ENCODE peak calls at places on chromosomes 13 and 19, in five cellular contexts. L is fibroblast of lung, K is PC-3, E is astrocyte, Q is neural progenitor cell. D is an unnamed sample.

GRCh38 chr19:6229216-6229913 is 50.4 kb downstream of the MLLT1 start:
- DNase-seq in Q (no peak), K (no peak), E (no peak), L (no peak), D (no peak)

GRCh38 chr13:27064252-27064995 is 107.2 kb downstream of the USP12 start:
- DNase-seq in L (no peak), K (no peak), Q (no peak), E (no peak), D (no peak)

GRCh38 chr13:51804295-51805172 is 571 bp upstream of the DHRS12 start:
- DNase-seq in L (no peak), Q (no peak), E (no peak), K (no peak), D (no peak)

GRCh38 chr13:26596458-26596857 is 39.0 kb downstream of the WASF3 start:
- DNase-seq in E (no peak), K (no peak), L (no peak), Q (no peak), D (no peak)

GRCh38 chr19:13748169-13748884 is 16.0 kb upstream of the MRI1 start:
- DNase-seq in L (peak; percentile 63), K (peak; percentile 25), Q (peak; percentile 31), E (peak; percentile 53), D (no peak)

GRCh38 chr13:59774511-59774911 is 389.2 kb downstream of the DIAPH3 start:
- DNase-seq in E (peak; percentile 77), K (peak; percentile 48), L (peak; percentile 82), Q (peak; percentile 14), D (peak; percentile 46)

GRCh38 chr19:37078717-37079032 is 442 bp downstream of the ZNF420 start:
- DNase-seq in L (no peak), Q (no peak), E (no peak), K (no peak), D (no peak)

GRCh38 chr19:37654833-37655688 is at the start of gene ZFP30:
- DNase-seq in L (peak; percentile 84), E (peak; percentile 70), Q (peak; percentile 93), K (peak; percentile 70), D (peak; percentile 63)

GRCh38 chr13:90375851-90376250 is 971.6 kb upstream of the MIR17HG start:
- DNase-seq in Q (no peak), L (peak; percentile 30), K (peak; percentile 47), E (peak; percentile 24), D (no peak)

GRCh38 chr19:18287836-18288772 is 6.7 kb upstream of the JUND start:
- DNase-seq in Q (peak; percentile 89), K (no peak), L (peak; percentile 59), E (no peak), D (no peak)

GRCh38 chr19:46240693-46241092 is 11.2 kb downstream of the IGFL1 start:
- DNase-seq in E (no peak), Q (no peak), L (no peak), K (no peak), D (peak; percentile 98)

GRCh38 chr19:48943081-48943480 is 9.6 kb downstream of the DHDH start:
- DNase-seq in E (no peak), K (no peak), L (no peak), Q (no peak), D (no peak)

GRCh38 chr13:44188257-44188656 is 185.4 kb upstream of the SERP2 start:
- DNase-seq in L (peak; percentile 74), K (peak; percentile 92), E (peak; percentile 66), Q (no peak), D (peak; percentile 46)

GRCh38 chr13:48304132-48304876 is 753 bp downstream of the RB1 start:
- DNase-seq in L (peak; percentile 64), K (peak; percentile 29), Q (peak; percentile 59), E (peak; percentile 49), D (no peak)

GRCh38 chr19:41774515-41774980 is 19.2 kb downstream of the CEACAM6 start:
- DNase-seq in K (peak; percentile 96), L (no peak), E (no peak), Q (no peak), D (peak; percentile 100)

GRCh38 chr13:48154671-48155070 is 59.8 kb upstream of the MED4 start:
- DNase-seq in Q (no peak), K (no peak), L (no peak), E (no peak), D (no peak)

GRCh38 chr19:18674616-18675015 is 8.9 kb upstream of the CRTC1 start:
- DNase-seq in Q (no peak), K (peak; percentile 27), E (peak; percentile 27), L (peak; percentile 45), D (peak; percentile 33)

GRCh38 chr19:4229179-4229931 is at the start of gene EBI3:
- DNase-seq in L (peak; percentile 67), Q (no peak), K (no peak), E (peak; percentile 46), D (peak; percentile 43)

GRCh38 chr19:31803819-31804446 is 454.7 kb upstream of the TSHZ3 start:
- DNase-seq in L (no peak), E (no peak), Q (no peak), K (no peak), D (no peak)

GRCh38 chr19:19817357-19817756 is 4.2 kb downstream of the ZNF506 start:
- DNase-seq in K (no peak), Q (no peak), E (no peak), L (no peak), D (no peak)

GRCh38 chr19:32869369-32870153 is at the start of gene SLC7A9:
- DNase-seq in Q (no peak), L (no peak), E (no peak), K (no peak), D (no peak)

GRCh38 chr19:40578442-40578908 is 1.8 kb downstream of the SHKBP1 start:
- DNase-seq in K (peak; percentile 23), E (peak; percentile 16), L (peak; percentile 46), Q (peak; percentile 72), D (no peak)

GRCh38 chr13:70098669-70099068 is 9.0 kb upstream of the ATXN8OS start:
- DNase-seq in K (peak; percentile 41), E (no peak), Q (no peak), L (no peak), D (no peak)

GRCh38 chr19:409006-409514 is at the start of gene C2CD4C:
- DNase-seq in K (no peak), Q (peak; percentile 71), L (no peak), E (no peak), D (no peak)

GRCh38 chr19:14563989-14564650 is 7.7 kb downstream of the NDUFB7 start:
- DNase-seq in K (peak; percentile 54), L (no peak), E (no peak), Q (peak; percentile 71), D (peak; percentile 40)

GRCh38 chr13:57624565-57625435 is 6.7 kb upstream of the PCDH17 start:
- DNase-seq in E (peak; percentile 49), K (peak; percentile 64), Q (peak; percentile 86), L (peak; percentile 58), D (peak; percentile 43)

DNA sequence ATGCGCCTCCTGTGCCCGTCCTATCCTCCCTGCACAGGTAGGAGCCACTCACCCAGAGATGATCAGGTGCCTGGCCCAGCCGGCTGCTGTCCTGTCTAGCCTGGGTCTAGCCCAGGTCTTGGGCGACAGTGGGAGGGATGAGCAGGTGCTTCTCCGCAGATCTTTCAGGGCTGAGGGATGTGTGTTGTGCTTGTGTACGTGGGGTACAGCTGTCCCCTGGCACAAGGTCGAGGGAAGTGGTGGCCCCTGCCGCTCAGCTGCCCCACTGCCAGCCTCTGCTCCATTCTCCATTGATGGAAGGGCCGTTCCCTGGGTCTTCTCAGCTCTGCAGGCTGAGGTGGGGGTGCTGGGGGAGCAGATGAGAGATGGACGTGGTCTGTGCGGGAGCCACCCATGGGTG is 13.0 kb downstream of the WTIP start:
- DNase-seq in K (no peak), Q (no peak), L (no peak), E (no peak), D (no peak)
- H3K36me3 ChIP-seq in K (no peaks in the 10 kb centered on the region), Q (no peaks in the 10 kb centered on the region), L (peaks cover 25% of the 10 kb centered on the region), E (peaks cover 10% of the 10 kb centered on the region), D (no peaks in the 10 kb centered on the region)

GRCh38 chr13:109275390-109275789 is 511.0 kb downstream of the IRS2 start:
- DNase-seq in Q (peak; percentile 32), L (no peak), K (no peak), E (no peak), D (no peak)
- H3K4me1 ChIP-seq in Q (peaks cover 56% of the 10 kb centered on the region), L (peaks cover 6% of the 10 kb centered on the region), K (peaks cover 34% of the 10 kb centered on the region), E (peaks cover 30% of the 10 kb centered on the region), D (peaks cover 48% of the 10 kb centered on the region)

DNA sequence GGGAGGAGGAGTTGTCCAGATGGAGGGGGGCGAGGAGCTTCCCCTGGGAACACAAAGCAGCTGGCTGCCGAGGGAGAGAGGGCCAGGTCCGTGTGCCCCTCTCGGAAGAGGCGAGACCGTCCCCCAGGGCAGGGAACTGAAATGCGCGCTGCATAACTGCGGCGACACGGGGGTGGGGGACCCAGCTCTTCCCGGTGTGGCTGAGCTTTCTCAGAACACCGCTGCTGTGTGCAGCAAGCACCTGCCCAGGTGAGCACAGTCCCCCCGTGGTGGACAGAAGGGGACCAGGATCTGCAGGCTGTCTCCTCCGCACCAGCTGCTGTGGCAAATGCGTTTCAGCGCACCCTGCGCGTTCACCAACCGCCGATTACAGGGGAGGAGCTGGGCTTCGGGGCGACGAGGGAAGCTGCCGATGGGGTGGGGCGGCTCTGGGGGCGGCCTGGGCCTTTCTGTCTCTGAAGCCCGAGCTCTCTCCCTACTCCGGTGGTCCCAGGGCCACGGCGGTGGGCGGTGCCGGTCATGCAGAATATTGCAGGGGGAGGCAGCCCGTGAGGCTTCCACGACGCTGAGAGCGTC is 54.6 kb upstream of the F7 start:
- DNase-seq in E (no peak), Q (no peak), K (no peak), L (no peak), D (no peak)
- TF ChIP-seq EZH2 in E (peak; percentile 82), Q (no peak), K (no peak), L (peak; percentile 89), D (no peak)

GRCh38 chr19:30060872-30061556 is 119.0 kb downstream of the URI1 start:
- DNase-seq in Q (no peak), E (no peak), K (no peak), L (no peak), D (no peak)

GRCh38 chr19:30061557-30062330 is 119.7 kb downstream of the URI1 start:
- DNase-seq in L (no peak), K (no peak), Q (no peak), E (no peak), D (no peak)

GRCh38 chr19:30064021-30064699 is 122.1 kb downstream of the URI1 start:
- DNase-seq in L (no peak), K (no peak), E (no peak), Q (no peak), D (no peak)

GRCh38 chr19:30063184-30064020 is 121.4 kb downstream of the URI1 start:
- DNase-seq in L (no peak), K (no peak), Q (no peak), E (no peak), D (no peak)

DNA sequence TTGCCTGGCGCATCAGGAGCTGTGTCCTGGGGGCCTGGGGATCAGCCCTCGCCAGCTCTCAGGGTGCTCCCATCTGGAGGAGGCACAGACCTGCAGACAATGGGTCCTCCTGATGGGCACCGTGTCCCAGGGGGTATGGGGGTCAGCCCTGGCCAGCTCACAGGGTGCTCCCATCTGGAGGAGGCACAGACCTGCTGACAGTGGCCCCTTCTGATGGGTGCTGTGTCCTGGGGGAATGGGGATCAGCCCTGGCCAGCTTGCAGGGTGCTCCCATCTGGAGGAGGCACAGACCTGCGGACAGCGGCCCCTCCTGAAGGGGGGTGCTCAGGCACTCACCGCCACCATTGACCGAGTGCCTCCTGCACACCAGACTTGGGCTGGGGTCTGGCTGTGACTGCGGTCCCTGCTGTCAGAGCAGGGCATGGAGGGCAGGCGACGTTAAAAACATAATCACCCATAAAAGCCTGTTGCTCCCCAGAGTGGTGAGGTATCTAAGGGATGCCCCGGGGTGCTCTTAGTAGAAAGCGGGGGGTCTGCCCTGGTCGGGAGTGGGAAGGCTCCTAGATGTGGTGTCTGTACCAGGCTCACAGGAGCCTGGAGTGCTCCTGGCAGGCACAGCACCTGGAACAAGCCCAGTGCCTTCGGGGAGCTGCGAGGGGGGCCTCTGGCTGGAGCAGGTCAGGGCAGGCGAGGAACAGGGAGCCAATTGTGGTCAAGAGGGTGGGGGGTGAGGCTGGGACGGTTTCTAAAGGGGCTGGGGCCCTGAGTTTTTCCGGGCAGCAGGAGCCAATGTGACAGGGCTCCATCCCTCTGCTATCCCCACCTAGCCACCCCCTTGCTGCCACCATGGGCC is 120.5 kb downstream of the URI1 start:
- DNase-seq in E (no peak), Q (no peak), K (no peak), L (no peak), D (no peak)
- H3K36me3 ChIP-seq in E (no peaks in the 10 kb centered on the region), Q (no peaks in the 10 kb centered on the region), K (no peaks in the 10 kb centered on the region), L (no peaks in the 10 kb centered on the region), D (no peaks in the 10 kb centered on the region)

D was measured in PC-9.